ENCODE peak calls at places on chromosome 16, in four cellular contexts. N, F, T and V are unnamed samples.

GRCh38 chr16:66774981-66775380 is 23.6 kb upstream of the DYNC1LI2 start:
- DNase-seq in N (no peak), F (no peak), T (no peak), V (no peak)

GRCh38 chr16:66342294-66342900 is 24.1 kb upstream of the CDH5 start:
- DNase-seq in N (no peak), F (no peak), T (no peak), V (no peak)

GRCh38 chr16:48099455-48099854 is 56.3 kb downstream of the ABCC12 start:
- DNase-seq in N (no peak), F (no peak), T (no peak), V (peak; percentile 58)

GRCh38 chr16:82639666-82640336 is 13.0 kb downstream of the CDH13 start:
- DNase-seq in N (no peak), F (no peak), T (peak; percentile 50), V (peak; percentile 58)

GRCh38 chr16:81210807-81211206 is 27.7 kb upstream of the BCO1 start:
- DNase-seq in N (no peak), F (no peak), T (no peak), V (no peak)

GRCh38 chr16:66107661-66108060 is 258.8 kb upstream of the CDH5 start:
- DNase-seq in N (no peak), F (no peak), T (no peak), V (no peak)

GRCh38 chr16:50025544-50025931 is 513 bp downstream of the CNEP1R1 start:
- DNase-seq in N (peak; percentile 16), F (no peak), T (no peak), V (no peak)

GRCh38 chr16:28326881-28327610 is 34.7 kb downstream of the SBK1 start:
- DNase-seq in N (no peak), F (no peak), T (peak; percentile 30), V (peak; percentile 83)

GRCh38 chr16:69838417-69838990 is 76.4 kb downstream of the WWP2 start:
- DNase-seq in N (no peak), F (no peak), T (peak; percentile 19), V (peak; percentile 53)

GRCh38 chr16:81558077-81558443 is 113.5 kb downstream of the CMIP start:
- DNase-seq in N (no peak), F (no peak), T (no peak), V (no peak)

GRCh38 chr16:10983175-10983558 is 38.8 kb downstream of the CLEC16A start:
- DNase-seq in N (no peak), F (no peak), T (no peak), V (no peak)

GRCh38 chr16:15434425-15435215 is at the start of gene BMERB1:
- DNase-seq in N (peak; percentile 86), F (peak; percentile 43), T (peak; percentile 75), V (peak; percentile 77)

GRCh38 chr16:81397879-81398516 is 46.6 kb upstream of the CMIP start:
- DNase-seq in N (no peak), F (no peak), T (no peak), V (no peak)

GRCh38 chr16:64534180-64534780 is 587.6 kb downstream of the CDH11 start:
- DNase-seq in N (no peak), F (no peak), T (no peak), V (no peak)

GRCh38 chr16:81745704-81746558 is 33.2 kb upstream of the PLCG2 start:
- DNase-seq in N (peak; percentile 72), F (no peak), T (peak; percentile 27), V (peak; percentile 76)

GRCh38 chr16:87200637-87201036 is 116.6 kb downstream of the C16orf95 start:
- DNase-seq in N (no peak), F (no peak), T (no peak), V (no peak)

GRCh38 chr16:70777973-70778406 is 23.0 kb downstream of the VAC14 start:
- DNase-seq in N (no peak), F (no peak), T (no peak), V (no peak)

GRCh38 chr16:77531741-77532140 is 96.9 kb upstream of the ADAMTS18 start:
- DNase-seq in N (no peak), F (no peak), T (no peak), V (no peak)

GRCh38 chr16:76654421-76654820 is 377.2 kb downstream of the CNTNAP4 start:
- DNase-seq in N (no peak), F (no peak), T (no peak), V (no peak)

GRCh38 chr16:56747486-56748045 is 17.6 kb downstream of the NUP93 start:
- DNase-seq in N (no peak), F (no peak), T (no peak), V (no peak)

GRCh38 chr16:19127674-19128131 is 13.9 kb downstream of the ITPRIPL2 start:
- DNase-seq in N (no peak), F (no peak), T (no peak), V (no peak)

GRCh38 chr16:873243-873661 is 72.7 kb upstream of the GNG13 start:
- DNase-seq in N (peak; percentile 11), F (peak; percentile 38), T (no peak), V (peak; percentile 21)

GRCh38 chr16:48641770-48642169 is 31.8 kb upstream of the N4BP1 start:
- DNase-seq in N (no peak), F (no peak), T (no peak), V (no peak)

GRCh38 chr16:53612003-53612402 is 91.7 kb downstream of the RPGRIP1L start:
- DNase-seq in N (no peak), F (no peak), T (no peak), V (no peak)

GRCh38 chr16:60027351-60027750 is 1293.2 kb upstream of the GOT2 start:
- DNase-seq in N (no peak), F (no peak), T (no peak), V (no peak)

GRCh38 chr16:56558024-56558747 is 6.7 kb upstream of the MT4 start:
- DNase-seq in N (peak; percentile 29), F (no peak), T (no peak), V (no peak)

GRCh38 chr16:88302666-88303065 is 80.1 kb upstream of the ZNF469 start:
- DNase-seq in N (no peak), F (no peak), T (no peak), V (no peak)
- TF ChIP-seq POLR2A in N (no peak), F (no peak), T (no peak), V (no peak)

DNA sequence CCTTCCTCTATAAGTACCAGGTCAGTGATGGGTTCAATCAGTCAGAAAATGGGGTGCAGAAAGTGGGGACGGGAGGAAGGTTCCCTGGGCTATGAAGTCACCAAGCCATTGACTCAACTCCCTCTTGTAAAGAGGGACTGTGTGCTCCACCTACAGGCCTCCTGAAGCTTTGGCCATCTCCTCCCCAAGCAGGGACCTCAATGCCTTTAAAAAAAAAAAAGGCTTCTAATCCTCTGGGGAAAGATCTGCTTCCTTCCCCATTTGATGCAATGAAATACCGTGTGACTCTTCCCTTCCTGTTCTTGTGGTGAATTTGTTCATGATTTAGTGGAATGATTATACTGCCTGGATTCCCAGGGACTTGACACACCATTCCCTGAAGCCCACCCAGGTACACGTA is 30.8 kb downstream of the VWA3A start:
- DNase-seq in N (no peak), F (no peak), T (no peak), V (no peak)
- TF ChIP-seq CTCF in N (no peak), F (no peak), T (no peak), V (no peak)

DNA sequence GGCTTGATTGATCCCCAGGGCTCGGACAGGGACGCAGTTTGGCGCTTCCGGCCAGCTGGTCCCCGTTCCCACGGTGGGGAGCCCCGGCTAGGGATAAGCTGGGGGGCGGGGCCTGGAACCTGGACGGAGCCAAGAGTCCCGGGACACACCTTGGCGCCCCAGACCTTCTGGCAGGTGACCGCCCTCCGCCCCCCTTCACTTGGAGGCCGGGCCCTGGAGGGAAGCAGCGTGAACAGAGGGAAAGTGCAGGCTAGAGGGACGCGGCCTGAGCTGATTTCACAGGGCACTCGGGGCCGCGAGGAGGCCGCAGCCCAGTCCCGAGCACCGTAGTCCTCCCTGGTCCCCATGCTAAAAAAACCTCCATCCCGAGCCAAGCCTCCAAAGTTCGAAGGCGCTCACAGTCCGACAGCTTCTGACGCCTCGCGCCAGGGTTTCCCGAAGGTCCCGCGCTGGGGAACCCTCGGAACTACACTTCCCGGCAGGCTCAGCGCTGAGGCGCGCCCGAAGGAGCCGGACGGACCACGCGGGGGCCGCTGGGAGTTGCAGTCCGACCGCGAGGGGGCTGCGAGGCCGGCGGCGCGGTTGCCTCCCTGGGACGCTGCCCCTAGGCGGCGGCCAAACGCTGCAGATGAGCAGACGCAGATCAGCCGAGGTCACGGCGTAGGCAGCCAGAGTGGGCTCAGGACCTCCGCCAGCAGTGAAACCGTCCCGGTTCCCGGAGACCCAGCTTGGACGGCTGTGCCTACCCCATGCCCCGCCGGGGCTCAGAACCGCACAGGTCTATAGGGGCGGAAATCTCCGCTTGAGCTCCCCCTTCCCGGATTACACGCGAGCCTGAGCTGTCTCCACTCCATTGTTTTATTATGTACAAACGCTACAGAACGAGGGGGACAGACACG is at the start of gene TBX6:
- DNase-seq in N (peak; percentile 92), F (peak; percentile 80), T (peak; percentile 90), V (peak; percentile 94)
- TF ChIP-seq POLR2A in N (no peak), F (no peak), T (peak; percentile 20), V (no peak)

DNA sequence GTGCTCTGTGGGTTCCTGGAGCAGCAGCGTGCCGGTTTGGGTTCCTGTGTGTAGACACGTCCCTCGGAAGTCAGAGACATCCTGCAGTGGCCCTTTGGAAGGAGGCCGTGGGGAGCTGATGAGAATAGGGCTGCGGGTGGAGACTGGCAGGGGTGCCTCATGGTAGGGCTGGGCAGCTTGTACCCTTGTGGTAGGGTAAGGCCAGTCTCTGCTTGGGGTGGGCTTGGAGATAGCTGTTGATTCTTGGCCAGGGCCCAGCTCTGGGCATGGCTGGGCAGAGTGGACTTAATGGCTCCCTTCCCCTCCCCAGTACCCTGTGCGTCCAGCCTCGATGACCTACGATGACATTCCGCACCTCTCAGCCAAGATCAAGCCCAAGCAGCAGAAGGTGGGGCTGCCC is 10.6 kb downstream of the POLR3E start:
- DNase-seq in N (no peak), F (no peak), T (no peak), V (no peak)
- TF ChIP-seq CTCF in N (no peak), F (no peak), T (no peak), V (no peak)

GRCh38 chr16:75238853-75239371 is 12.5 kb downstream of the BCAR1 start:
- DNase-seq in N (no peak), F (no peak), T (no peak), V (no peak)
- TF ChIP-seq POLR2A in N (no peak), F (no peak), T (no peak), V (no peak)

GRCh38 chr16:79757163-79757562 is 156.6 kb upstream of the MAF start:
- DNase-seq in N (no peak), F (no peak), T (no peak), V (no peak)
- TF ChIP-seq CTCF in N (no peak), F (no peak), T (no peak), V (no peak)

GRCh38 chr16:2388139-2388874 is 40.9 kb upstream of the CCNF start:
- DNase-seq in N (no peak), F (no peak), T (no peak), V (no peak)

GRCh38 chr16:2386990-2387389 is 42.3 kb upstream of the CCNF start:
- DNase-seq in N (no peak), F (no peak), T (no peak), V (no peak)

GRCh38 chr16:2385441-2385840 is 43.8 kb upstream of the CCNF start:
- DNase-seq in N (no peak), F (no peak), T (no peak), V (no peak)

GRCh38 chr16:2388875-2389433 is 40.3 kb upstream of the CCNF start:
- DNase-seq in N (no peak), F (no peak), T (no peak), V (peak; percentile 32)
- TF ChIP-seq POLR2A in N (no peak), F (no peak), T (no peak), V (no peak)